ENCODE peak calls at places on chromosomes 4 and X, in five cellular contexts. One of them, this sample, is unnamed. For H3K79me2 and H3K27me3, the result is how much of the 10 kb centered on the place peaks cover.

GRCh38 chr4:77169496-77169895 is 12.5 kb downstream of the CCNG2 start:
- DNase-seq in PC-3: no peak
- DNase-seq in PC-9: no peak
- DNase-seq in endothelial cell of umbilical vein: no peak
- DNase-seq in SK-N-SH: no peak
- DNase-seq in this sample: no peak

GRCh38 chr4:49000806-49001205 is 14.7 kb downstream of the CWH43 start:
- DNase-seq in PC-9: no peak
- DNase-seq in endothelial cell of umbilical vein: no peak
- DNase-seq in SK-N-SH: no peak
- DNase-seq in PC-3: no peak
- DNase-seq in this sample: no peak

GRCh38 chrX:40061005-40061404 is 36.8 kb downstream of the BCOR start:
- DNase-seq in SK-N-SH: no peak
- DNase-seq in endothelial cell of umbilical vein: no peak
- DNase-seq in PC-9: no peak
- DNase-seq in PC-3: no peak
- DNase-seq in this sample: no peak

GRCh38 chr4:26916195-26916594 is 55.6 kb downstream of the STIM2 start:
- DNase-seq in SK-N-SH: peak
- DNase-seq in endothelial cell of umbilical vein: no peak
- DNase-seq in PC-3: no peak
- DNase-seq in PC-9: no peak
- DNase-seq in this sample: no peak

GRCh38 chr4:95213361-95213760 is 335.4 kb downstream of the UNC5C start:
- DNase-seq in SK-N-SH: no peak
- DNase-seq in PC-3: no peak
- DNase-seq in PC-9: no peak
- DNase-seq in endothelial cell of umbilical vein: no peak
- DNase-seq in this sample: no peak

GRCh38 chr4:677431-678293 is 3.3 kb downstream of the MYL5 start:
- DNase-seq in endothelial cell of umbilical vein: no peak
- DNase-seq in PC-9: no peak
- DNase-seq in PC-3: peak
- DNase-seq in SK-N-SH: no peak
- DNase-seq in this sample: peak

GRCh38 chrX:25275159-25275558 is 259.4 kb upstream of the ARX start:
- DNase-seq in PC-3: peak
- DNase-seq in endothelial cell of umbilical vein: no peak
- DNase-seq in PC-9: no peak
- DNase-seq in SK-N-SH: no peak
- DNase-seq in this sample: peak

GRCh38 chr4:67393699-67394281 is 151.5 kb downstream of the CENPC start:
- DNase-seq in endothelial cell of umbilical vein: peak
- DNase-seq in SK-N-SH: peak
- DNase-seq in PC-3: peak
- DNase-seq in PC-9: no peak
- DNase-seq in this sample: peak

GRCh38 chrX:9420513-9420912 is 44.3 kb upstream of the TBL1X start:
- DNase-seq in endothelial cell of umbilical vein: no peak
- DNase-seq in SK-N-SH: no peak
- DNase-seq in PC-9: no peak
- DNase-seq in PC-3: no peak
- DNase-seq in this sample: no peak

GRCh38 chrX:51760657-51761056 is 17.4 kb downstream of the GSPT2 start:
- DNase-seq in PC-9: no peak
- DNase-seq in endothelial cell of umbilical vein: no peak
- DNase-seq in PC-3: no peak
- DNase-seq in SK-N-SH: no peak
- DNase-seq in this sample: no peak

GRCh38 chrX:87338510-87338909 is 179.1 kb upstream of the KLHL4 start:
- DNase-seq in endothelial cell of umbilical vein: peak
- DNase-seq in PC-9: no peak
- DNase-seq in SK-N-SH: no peak
- DNase-seq in PC-3: peak
- DNase-seq in this sample: peak

GRCh38 chr4:174934360-174934759 is 16.2 kb downstream of the ADAM29 start:
- DNase-seq in endothelial cell of umbilical vein: no peak
- DNase-seq in SK-N-SH: no peak
- DNase-seq in PC-9: no peak
- DNase-seq in PC-3: no peak
- DNase-seq in this sample: no peak
- H3K79me2 ChIP-seq in endothelial cell of umbilical vein: under half
- H3K79me2 ChIP-seq in SK-N-SH: under half
- H3K79me2 ChIP-seq in PC-9: under half
- H3K79me2 ChIP-seq in PC-3: under half
- H3K79me2 ChIP-seq in this sample: under half

DNA sequence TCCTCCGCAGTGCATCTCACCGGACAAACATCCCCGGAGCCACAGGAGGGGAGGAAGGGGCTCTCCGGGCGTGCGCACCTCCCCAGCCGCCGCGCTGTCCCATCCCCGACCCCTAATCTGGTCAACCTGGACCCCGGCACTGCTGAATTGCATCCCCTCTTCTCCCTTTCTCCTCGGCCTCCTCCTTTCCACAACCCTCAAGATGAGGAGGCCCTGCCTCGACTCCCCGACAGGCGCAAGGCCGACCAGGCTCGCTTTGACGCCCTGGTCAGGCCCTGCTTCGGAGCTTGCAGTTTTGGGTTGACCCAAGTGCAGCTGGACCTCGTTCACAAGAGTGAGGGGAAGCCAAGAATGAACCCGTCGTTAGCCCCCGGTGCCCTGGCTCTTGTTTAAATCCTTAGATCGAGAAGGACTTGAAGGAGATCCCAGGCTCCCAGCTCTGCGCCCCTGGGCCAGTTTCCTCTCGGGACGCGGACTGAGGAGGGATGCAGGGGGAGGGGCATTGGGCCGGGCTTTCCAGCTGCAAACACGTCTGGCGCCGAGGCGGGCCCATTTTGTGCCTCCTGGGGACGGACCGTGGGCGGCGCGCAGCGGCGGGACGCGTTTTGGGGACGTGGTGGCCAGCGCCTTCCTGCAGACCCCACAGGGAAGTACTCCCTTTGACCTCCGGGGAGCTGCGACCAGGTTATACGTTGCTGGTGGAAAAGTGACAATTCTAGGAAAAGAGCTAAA is 2.5 kb downstream of the PDGFRA start:
- DNase-seq in PC-3: no peak
- DNase-seq in SK-N-SH: peak
- DNase-seq in endothelial cell of umbilical vein: no peak
- DNase-seq in PC-9: no peak
- DNase-seq in this sample: no peak
- H3K27me3 ChIP-seq in PC-3: under half
- H3K27me3 ChIP-seq in SK-N-SH: under half
- H3K27me3 ChIP-seq in endothelial cell of umbilical vein: half or more
- H3K27me3 ChIP-seq in PC-9: under half
- H3K27me3 ChIP-seq in this sample: under half

GRCh38 chr4:56448301-56448700 is 12.2 kb downstream of the PAICS start:
- DNase-seq in PC-3: no peak
- DNase-seq in endothelial cell of umbilical vein: no peak
- DNase-seq in PC-9: no peak
- DNase-seq in SK-N-SH: no peak
- DNase-seq in this sample: no peak
- H3K79me2 ChIP-seq in PC-3: under half
- H3K79me2 ChIP-seq in endothelial cell of umbilical vein: under half
- H3K79me2 ChIP-seq in PC-9: under half
- H3K79me2 ChIP-seq in SK-N-SH: under half
- H3K79me2 ChIP-seq in this sample: half or more

GRCh38 chr4:8591626-8592365 is 769 bp upstream of the CPZ start:
- DNase-seq in endothelial cell of umbilical vein: no peak
- DNase-seq in PC-3: no peak
- DNase-seq in PC-9: no peak
- DNase-seq in SK-N-SH: no peak
- DNase-seq in this sample: no peak
- H3K27me3 ChIP-seq in endothelial cell of umbilical vein: under half
- H3K27me3 ChIP-seq in PC-3: under half
- H3K27me3 ChIP-seq in PC-9: under half
- H3K27me3 ChIP-seq in SK-N-SH: under half
- H3K27me3 ChIP-seq in this sample: under half